ENCODE peak calls at places on chromosomes 6 and 20, in ten cellular contexts. G, E, U, W, R, Q, Y, C, I and L are unnamed samples.

GRCh38 chr6:145623231-145623630 is 112.1 kb downstream of the EPM2A start:
- DNase-seq in G (no peak), E (no peak), U (no peak), W (no peak), R (no peak), Q (no peak), Y (no peak), C (no peak), I (no peak), L (no peak)

GRCh38 chr6:163661271-163661671 is 246.8 kb downstream of the QKI start:
- DNase-seq in G (no peak), E (no peak), U (no peak), W (no peak), R (no peak), Q (no peak), Y (peak; percentile 50), C (no peak), I (no peak), L (no peak)

GRCh38 chr6:170272341-170273065 is 18.4 kb downstream of the DLL1 start:
- DNase-seq in G (no peak), E (no peak), U (no peak), W (no peak), R (no peak), Q (no peak), Y (no peak), C (no peak), I (no peak), L (no peak)

GRCh38 chr20:45336530-45337366 is 11.5 kb downstream of the SDC4 start:
- DNase-seq in G (peak; percentile 88), E (no peak), U (peak; percentile 98), W (peak; percentile 91), R (peak; percentile 74), Q (peak; percentile 54), Y (no peak), C (no peak), I (no peak), L (peak; percentile 69)

GRCh38 chr6:155765275-155766194 is 309.9 kb upstream of the NOX3 start:
- DNase-seq in G (no peak), E (no peak), U (peak; percentile 19), W (peak; percentile 62), R (no peak), Q (no peak), Y (no peak), C (no peak), I (no peak), L (no peak)

GRCh38 chr6:123295672-123296071 is 299.6 kb downstream of the CLVS2 start:
- DNase-seq in G (no peak), E (no peak), U (no peak), W (no peak), R (no peak), Q (no peak), Y (no peak), C (no peak), I (no peak), L (no peak)

GRCh38 chr6:36657942-36658544 is 20.5 kb upstream of the CDKN1A start:
- DNase-seq in G (no peak), E (no peak), U (peak; percentile 86), W (peak; percentile 57), R (no peak), Q (no peak), Y (peak; percentile 50), C (no peak), I (no peak), L (no peak)

GRCh38 chr6:45898941-45899682 is 116.5 kb downstream of the CLIC5 start:
- DNase-seq in G (no peak), E (no peak), U (no peak), W (no peak), R (no peak), Q (no peak), Y (no peak), C (no peak), I (no peak), L (no peak)

GRCh38 chr6:26215200-26216014 is 128.2 kb downstream of the HFE start:
- DNase-seq in G (no peak), E (no peak), U (peak; percentile 54), W (no peak), R (no peak), Q (no peak), Y (peak; percentile 80), C (peak; percentile 30), I (peak; percentile 37), L (no peak)

GRCh38 chr6:161319231-161319630 is 45.4 kb upstream of the AGPAT4 start:
- DNase-seq in G (no peak), E (no peak), U (no peak), W (no peak), R (no peak), Q (no peak), Y (no peak), C (no peak), I (no peak), L (no peak)

GRCh38 chr6:90399970-90400369 is 103.3 kb upstream of the BACH2 start:
- DNase-seq in G (no peak), E (no peak), U (no peak), W (no peak), R (no peak), Q (no peak), Y (no peak), C (no peak), I (no peak), L (no peak)

DNA sequence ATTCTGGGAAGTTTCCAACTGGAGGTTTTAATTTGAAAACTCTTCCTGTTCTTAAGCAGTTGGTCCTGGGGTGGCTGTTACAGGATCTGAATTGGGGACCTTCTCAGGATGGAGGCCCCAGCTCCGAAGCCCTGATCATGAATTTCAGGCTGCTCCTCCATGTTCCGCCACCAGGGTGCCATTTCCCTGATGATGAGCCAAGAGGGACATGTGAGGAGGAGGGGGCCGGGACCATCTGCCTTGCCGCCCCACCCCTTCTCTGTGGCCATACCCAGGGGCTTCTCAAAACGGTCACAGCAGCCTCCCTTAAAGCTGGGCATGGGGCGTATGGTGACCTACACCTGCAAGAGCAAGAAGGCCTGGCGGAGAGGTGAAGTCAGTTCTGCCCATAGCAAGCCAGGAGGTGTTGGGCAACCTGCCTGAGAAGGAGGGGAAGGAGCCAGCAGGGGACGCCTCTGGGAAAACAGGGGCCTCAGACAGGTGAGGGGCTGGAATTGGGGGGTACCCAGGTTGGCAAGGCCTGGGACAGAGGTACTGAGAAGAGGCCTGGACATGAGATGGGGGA is 3.6 kb upstream of the BAK1 start:
- DNase-seq in G (no peak), E (no peak), U (no peak), W (no peak), R (no peak), Q (no peak), Y (no peak), C (no peak), I (no peak), L (no peak)
- TF ChIP-seq CTCF in G (no peak), E (no peak), U (peak; percentile 49), W (peak; percentile 67), R (no peak), Q (peak; percentile 53), Y (peak; percentile 39), C (no peak), I (peak; percentile 46), L (no peak)

DNA sequence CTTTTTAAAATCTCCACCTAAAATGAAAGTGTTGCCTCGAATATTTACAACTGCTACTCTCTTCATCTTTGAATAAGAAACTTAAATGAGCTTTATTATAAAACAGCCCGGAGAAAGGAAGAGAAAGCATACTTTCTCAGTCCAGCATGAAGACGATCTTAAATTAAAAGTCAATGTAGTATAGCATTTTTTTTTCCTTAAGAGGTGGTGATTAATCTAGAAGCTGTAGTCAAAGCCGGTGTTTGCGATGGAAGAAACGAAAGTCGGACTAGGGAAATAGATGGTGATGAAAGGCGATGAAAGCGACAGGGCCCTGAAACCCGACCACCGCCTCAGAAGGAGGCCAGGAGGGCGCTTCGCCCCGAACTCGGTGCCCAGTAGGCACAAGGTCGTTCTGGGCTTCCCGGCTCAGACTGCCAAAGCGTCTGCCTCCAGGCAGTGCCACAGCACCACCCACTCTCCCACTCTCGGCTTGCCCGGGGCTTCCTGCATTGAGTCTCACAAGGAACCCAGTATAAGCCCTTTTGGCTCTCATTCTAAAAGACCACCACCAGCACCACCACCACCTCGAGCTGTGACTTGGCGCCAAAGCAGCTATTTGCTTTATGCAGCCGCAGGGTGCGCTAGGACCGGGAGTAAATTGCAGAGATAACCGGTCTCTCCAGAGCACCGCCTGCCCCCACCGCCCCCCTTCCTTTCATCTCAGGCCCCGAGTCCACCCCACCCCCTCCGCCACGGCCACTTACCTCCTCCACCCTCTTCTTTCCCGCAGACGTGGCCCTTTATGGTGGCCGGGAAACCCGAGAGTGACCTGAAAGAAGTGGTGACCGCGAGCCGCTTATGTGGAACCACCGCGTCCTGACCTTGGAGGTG is 2.3 kb downstream of the TCF21 start:
- DNase-seq in G (no peak), E (peak; percentile 66), U (no peak), W (no peak), R (no peak), Q (no peak), Y (no peak), C (no peak), I (peak; percentile 44), L (no peak)
- H3K4me3 ChIP-seq in G (peak overlapping the region; percentile 46), E (peak overlapping the region; percentile 56), U (no peak overlapping the region), W (peak overlapping the region; percentile 79), R (no peak overlapping the region), Q (no peak overlapping the region), Y (no peak overlapping the region), C (peak overlapping the region; percentile 4), I (peak overlapping the region; percentile 7), L (peak overlapping the region; percentile 22)

GRCh38 chr6:168968801-168969200 is 284.8 kb downstream of the THBS2 start:
- DNase-seq in G (no peak), E (no peak), U (no peak), W (no peak), R (no peak), Q (no peak), Y (no peak), C (no peak), I (no peak), L (no peak)
- TF ChIP-seq CTCF in G (no peak), E (no peak), U (no peak), W (no peak), R (no peak), Q (no peak), Y (no peak), C (no peak), I (no peak), L (no peak)

GRCh38 chr20:35263609-35264223 is 14.2 kb downstream of the MMP24OS start:
- DNase-seq in G (no peak), E (peak; percentile 87), U (no peak), W (no peak), R (no peak), Q (no peak), Y (no peak), C (no peak), I (no peak), L (no peak)
- H3K4me3 ChIP-seq in G (no peak overlapping the region), E (peak overlapping the region; percentile 29), U (no peak overlapping the region), W (no peak overlapping the region), R (no peak overlapping the region), Q (no peak overlapping the region), Y (no peak overlapping the region), C (no peak overlapping the region), I (no peak overlapping the region), L (peak overlapping the region; percentile 13)

DNA sequence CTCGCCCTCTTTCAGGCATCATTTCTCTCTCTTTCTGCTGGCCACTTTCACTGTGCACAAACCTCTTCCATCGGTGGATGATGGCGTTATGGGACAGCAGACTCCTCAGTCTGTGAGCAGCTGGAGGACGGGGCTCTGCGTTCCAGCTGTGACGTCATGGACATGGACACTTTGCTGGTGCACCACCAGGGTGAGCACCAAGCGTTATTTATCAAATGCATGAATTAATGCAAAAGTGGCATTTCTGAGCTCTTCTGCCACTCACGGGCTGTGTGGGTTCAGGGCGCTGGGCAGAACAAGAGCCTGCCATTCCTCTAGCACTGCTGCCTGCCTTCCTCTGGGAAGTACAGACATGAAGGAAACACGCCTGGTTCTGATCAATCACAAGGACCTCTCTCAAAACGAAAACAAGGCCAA is 82.9 kb upstream of the MPC1 start:
- DNase-seq in G (no peak), E (no peak), U (no peak), W (no peak), R (no peak), Q (peak; percentile 12), Y (no peak), C (no peak), I (no peak), L (no peak)
- TF ChIP-seq CTCF in G (no peak), E (peak; percentile 5), U (no peak), W (peak; percentile 30), R (no peak), Q (peak; percentile 33), Y (no peak), C (no peak), I (no peak), L (no peak)